ENCODE peak calls at places on chromosomes 5 and 9, in nine cellular contexts. One of them, this sample, is unnamed.

GRCh38 chr5:107431998-107432397 is 238.7 kb downstream of the EFNA5 start:
- DNase-seq in midbrain: no peak
- DNase-seq in ACHN: peak
- DNase-seq in cardiac muscle cell: no peak
- DNase-seq in WTC11: no peak
- DNase-seq in lung: no peak
- DNase-seq in kidney tubule cell: peak
- DNase-seq in IMR-90: peak
- DNase-seq in activated CD4-positive, CD25-positive, alpha-beta regulatory T cell: no peak
- DNase-seq in this sample: no peak

GRCh38 chr5:109876941-109877669 is 187.4 kb downstream of the MAN2A1 start:
- DNase-seq in midbrain: no peak
- DNase-seq in ACHN: peak
- DNase-seq in cardiac muscle cell: no peak
- DNase-seq in WTC11: no peak
- DNase-seq in lung: no peak
- DNase-seq in kidney tubule cell: peak
- DNase-seq in IMR-90: peak
- DNase-seq in activated CD4-positive, CD25-positive, alpha-beta regulatory T cell: no peak
- DNase-seq in this sample: no peak

GRCh38 chr9:11312976-11313375 is 700.2 kb upstream of the PTPRD start:
- DNase-seq in midbrain: no peak
- DNase-seq in ACHN: no peak
- DNase-seq in cardiac muscle cell: peak
- DNase-seq in WTC11: no peak
- DNase-seq in lung: no peak
- DNase-seq in kidney tubule cell: peak
- DNase-seq in IMR-90: no peak
- DNase-seq in activated CD4-positive, CD25-positive, alpha-beta regulatory T cell: no peak
- DNase-seq in this sample: peak

GRCh38 chr5:14016549-14016948 is 72.1 kb upstream of the DNAH5 start:
- DNase-seq in midbrain: no peak
- DNase-seq in ACHN: no peak
- DNase-seq in cardiac muscle cell: no peak
- DNase-seq in WTC11: no peak
- DNase-seq in lung: no peak
- DNase-seq in kidney tubule cell: no peak
- DNase-seq in IMR-90: no peak
- DNase-seq in activated CD4-positive, CD25-positive, alpha-beta regulatory T cell: no peak
- DNase-seq in this sample: no peak

GRCh38 chr5:68873198-68873597 is 220.6 kb upstream of the SLC30A5 start:
- DNase-seq in midbrain: no peak
- DNase-seq in ACHN: no peak
- DNase-seq in cardiac muscle cell: no peak
- DNase-seq in WTC11: no peak
- DNase-seq in lung: no peak
- DNase-seq in kidney tubule cell: no peak
- DNase-seq in IMR-90: no peak
- DNase-seq in activated CD4-positive, CD25-positive, alpha-beta regulatory T cell: no peak
- DNase-seq in this sample: no peak

GRCh38 chr5:6604946-6605345 is 27.9 kb downstream of the NSUN2 start:
- DNase-seq in midbrain: no peak
- DNase-seq in ACHN: no peak
- DNase-seq in cardiac muscle cell: no peak
- DNase-seq in WTC11: no peak
- DNase-seq in lung: no peak
- DNase-seq in kidney tubule cell: no peak
- DNase-seq in IMR-90: no peak
- DNase-seq in activated CD4-positive, CD25-positive, alpha-beta regulatory T cell: no peak
- DNase-seq in this sample: no peak

GRCh38 chr9:135050072-135050990 is 37.1 kb upstream of the OLFM1 start:
- DNase-seq in midbrain: no peak
- DNase-seq in ACHN: no peak
- DNase-seq in cardiac muscle cell: no peak
- DNase-seq in WTC11: no peak
- DNase-seq in lung: no peak
- DNase-seq in kidney tubule cell: no peak
- DNase-seq in IMR-90: no peak
- DNase-seq in activated CD4-positive, CD25-positive, alpha-beta regulatory T cell: no peak
- DNase-seq in this sample: no peak

GRCh38 chr9:99040254-99040653 is 64.7 kb upstream of the TGFBR1 start:
- DNase-seq in midbrain: no peak
- DNase-seq in ACHN: no peak
- DNase-seq in cardiac muscle cell: no peak
- DNase-seq in WTC11: no peak
- DNase-seq in lung: no peak
- DNase-seq in kidney tubule cell: no peak
- DNase-seq in IMR-90: no peak
- DNase-seq in activated CD4-positive, CD25-positive, alpha-beta regulatory T cell: no peak
- DNase-seq in this sample: no peak

GRCh38 chr9:92328225-92328624 is 2.5 kb downstream of the CENPP start:
- DNase-seq in midbrain: no peak
- DNase-seq in ACHN: peak
- DNase-seq in cardiac muscle cell: peak
- DNase-seq in WTC11: no peak
- DNase-seq in lung: no peak
- DNase-seq in kidney tubule cell: peak
- DNase-seq in IMR-90: peak
- DNase-seq in activated CD4-positive, CD25-positive, alpha-beta regulatory T cell: no peak
- DNase-seq in this sample: peak

GRCh38 chr5:172110921-172111873 is 76.8 kb downstream of the STK10 start:
- DNase-seq in midbrain: no peak
- DNase-seq in ACHN: no peak
- DNase-seq in cardiac muscle cell: no peak
- DNase-seq in WTC11: no peak
- DNase-seq in lung: peak
- DNase-seq in kidney tubule cell: no peak
- DNase-seq in IMR-90: peak
- DNase-seq in activated CD4-positive, CD25-positive, alpha-beta regulatory T cell: peak
- DNase-seq in this sample: no peak

GRCh38 chr5:155616779-155617392 is 603.3 kb downstream of the KIF4B start:
- DNase-seq in midbrain: peak
- DNase-seq in ACHN: peak
- DNase-seq in cardiac muscle cell: peak
- DNase-seq in WTC11: peak
- DNase-seq in lung: no peak
- DNase-seq in kidney tubule cell: peak
- DNase-seq in IMR-90: no peak
- DNase-seq in activated CD4-positive, CD25-positive, alpha-beta regulatory T cell: no peak
- DNase-seq in this sample: peak

GRCh38 chr9:131397100-131397790 is 3.4 kb downstream of the PRRC2B start:
- DNase-seq in midbrain: no peak
- DNase-seq in ACHN: peak
- DNase-seq in cardiac muscle cell: peak
- DNase-seq in WTC11: no peak
- DNase-seq in lung: no peak
- DNase-seq in kidney tubule cell: peak
- DNase-seq in IMR-90: peak
- DNase-seq in activated CD4-positive, CD25-positive, alpha-beta regulatory T cell: no peak
- DNase-seq in this sample: peak

GRCh38 chr5:71948206-71948605 is 159.1 kb upstream of the MAP1B start:
- DNase-seq in midbrain: no peak
- DNase-seq in ACHN: no peak
- DNase-seq in cardiac muscle cell: no peak
- DNase-seq in WTC11: no peak
- DNase-seq in lung: no peak
- DNase-seq in kidney tubule cell: peak
- DNase-seq in IMR-90: no peak
- DNase-seq in activated CD4-positive, CD25-positive, alpha-beta regulatory T cell: no peak
- DNase-seq in this sample: no peak

GRCh38 chr5:109700516-109701174 is 10.9 kb downstream of the MAN2A1 start:
- DNase-seq in midbrain: no peak
- DNase-seq in ACHN: no peak
- DNase-seq in cardiac muscle cell: no peak
- DNase-seq in WTC11: no peak
- DNase-seq in lung: no peak
- DNase-seq in kidney tubule cell: peak
- DNase-seq in IMR-90: no peak
- DNase-seq in activated CD4-positive, CD25-positive, alpha-beta regulatory T cell: no peak
- DNase-seq in this sample: no peak

GRCh38 chr9:91008568-91008967 is 206.9 kb downstream of the SYK start:
- DNase-seq in midbrain: no peak
- DNase-seq in ACHN: no peak
- DNase-seq in cardiac muscle cell: no peak
- DNase-seq in WTC11: no peak
- DNase-seq in lung: no peak
- DNase-seq in kidney tubule cell: no peak
- DNase-seq in IMR-90: no peak
- DNase-seq in activated CD4-positive, CD25-positive, alpha-beta regulatory T cell: no peak
- DNase-seq in this sample: no peak

GRCh38 chr5:73388371-73388684 is 60.2 kb downstream of the FOXD1 start:
- DNase-seq in midbrain: no peak
- DNase-seq in ACHN: peak
- DNase-seq in cardiac muscle cell: no peak
- DNase-seq in WTC11: no peak
- DNase-seq in lung: no peak
- DNase-seq in kidney tubule cell: peak
- DNase-seq in IMR-90: peak
- DNase-seq in activated CD4-positive, CD25-positive, alpha-beta regulatory T cell: no peak
- DNase-seq in this sample: no peak

GRCh38 chr9:114285166-114285867 is 37.6 kb upstream of the ORM1 start:
- DNase-seq in midbrain: no peak
- DNase-seq in ACHN: peak
- DNase-seq in cardiac muscle cell: no peak
- DNase-seq in WTC11: peak
- DNase-seq in lung: no peak
- DNase-seq in kidney tubule cell: peak
- DNase-seq in IMR-90: peak
- DNase-seq in activated CD4-positive, CD25-positive, alpha-beta regulatory T cell: no peak
- DNase-seq in this sample: no peak

GRCh38 chr5:179869641-179870402 is 11.2 kb upstream of the MRNIP start:
- DNase-seq in midbrain: no peak
- DNase-seq in ACHN: no peak
- DNase-seq in cardiac muscle cell: peak
- DNase-seq in WTC11: no peak
- DNase-seq in lung: no peak
- DNase-seq in kidney tubule cell: no peak
- DNase-seq in IMR-90: no peak
- DNase-seq in activated CD4-positive, CD25-positive, alpha-beta regulatory T cell: no peak
- DNase-seq in this sample: no peak

GRCh38 chr9:19137282-19137681 is 10.0 kb upstream of the PLIN2 start:
- DNase-seq in midbrain: no peak
- DNase-seq in ACHN: no peak
- DNase-seq in cardiac muscle cell: no peak
- DNase-seq in WTC11: no peak
- DNase-seq in lung: no peak
- DNase-seq in kidney tubule cell: peak
- DNase-seq in IMR-90: peak
- DNase-seq in activated CD4-positive, CD25-positive, alpha-beta regulatory T cell: no peak
- DNase-seq in this sample: no peak

GRCh38 chr5:141121563-141121962 is at the start of gene PCDHB4:
- DNase-seq in midbrain: peak
- DNase-seq in ACHN: no peak
- DNase-seq in cardiac muscle cell: no peak
- DNase-seq in WTC11: peak
- DNase-seq in lung: no peak
- DNase-seq in kidney tubule cell: no peak
- DNase-seq in IMR-90: no peak
- DNase-seq in activated CD4-positive, CD25-positive, alpha-beta regulatory T cell: no peak
- DNase-seq in this sample: no peak

GRCh38 chr5:149224282-149224681 is 47.4 kb upstream of the AFAP1L1 start:
- DNase-seq in midbrain: no peak
- DNase-seq in ACHN: no peak
- DNase-seq in cardiac muscle cell: no peak
- DNase-seq in WTC11: no peak
- DNase-seq in lung: no peak
- DNase-seq in kidney tubule cell: no peak
- DNase-seq in IMR-90: no peak
- DNase-seq in activated CD4-positive, CD25-positive, alpha-beta regulatory T cell: no peak
- DNase-seq in this sample: no peak

GRCh38 chr5:27437594-27438200 is 399.3 kb upstream of the CDH9 start:
- DNase-seq in midbrain: no peak
- DNase-seq in ACHN: peak
- DNase-seq in cardiac muscle cell: no peak
- DNase-seq in WTC11: no peak
- DNase-seq in lung: no peak
- DNase-seq in kidney tubule cell: peak
- DNase-seq in IMR-90: no peak
- DNase-seq in activated CD4-positive, CD25-positive, alpha-beta regulatory T cell: no peak
- DNase-seq in this sample: no peak

GRCh38 chr5:38707352-38708324 is 138.2 kb upstream of the OSMR start:
- DNase-seq in midbrain: no peak
- DNase-seq in ACHN: no peak
- DNase-seq in cardiac muscle cell: no peak
- DNase-seq in WTC11: no peak
- DNase-seq in lung: no peak
- DNase-seq in kidney tubule cell: no peak
- DNase-seq in IMR-90: no peak
- DNase-seq in activated CD4-positive, CD25-positive, alpha-beta regulatory T cell: no peak
- DNase-seq in this sample: no peak

GRCh38 chr5:133142782-133143181 is 91.0 kb downstream of the HSPA4 start:
- DNase-seq in midbrain: no peak
- DNase-seq in ACHN: no peak
- DNase-seq in cardiac muscle cell: no peak
- DNase-seq in WTC11: no peak
- DNase-seq in lung: no peak
- DNase-seq in kidney tubule cell: no peak
- DNase-seq in IMR-90: no peak
- DNase-seq in activated CD4-positive, CD25-positive, alpha-beta regulatory T cell: no peak
- DNase-seq in this sample: no peak

GRCh38 chr5:71955718-71956117 is 151.6 kb upstream of the MAP1B start:
- DNase-seq in midbrain: no peak
- DNase-seq in ACHN: no peak
- DNase-seq in cardiac muscle cell: no peak
- DNase-seq in WTC11: no peak
- DNase-seq in lung: no peak
- DNase-seq in kidney tubule cell: no peak
- DNase-seq in IMR-90: no peak
- DNase-seq in activated CD4-positive, CD25-positive, alpha-beta regulatory T cell: no peak
- DNase-seq in this sample: no peak

GRCh38 chr5:146466521-146467349 is 19.6 kb downstream of the TCERG1 start:
- DNase-seq in midbrain: no peak
- DNase-seq in ACHN: peak
- DNase-seq in cardiac muscle cell: peak
- DNase-seq in WTC11: no peak
- DNase-seq in lung: no peak
- DNase-seq in kidney tubule cell: no peak
- DNase-seq in IMR-90: peak
- DNase-seq in activated CD4-positive, CD25-positive, alpha-beta regulatory T cell: no peak
- DNase-seq in this sample: peak

GRCh38 chr9:86801246-86801645 is 146.1 kb downstream of the GAS1 start:
- DNase-seq in midbrain: no peak
- DNase-seq in ACHN: no peak
- DNase-seq in cardiac muscle cell: no peak
- DNase-seq in WTC11: no peak
- DNase-seq in lung: no peak
- DNase-seq in kidney tubule cell: no peak
- DNase-seq in IMR-90: peak
- DNase-seq in activated CD4-positive, CD25-positive, alpha-beta regulatory T cell: no peak
- DNase-seq in this sample: no peak

GRCh38 chr9:3850083-3850482 is 324.3 kb upstream of the RFX3 start:
- DNase-seq in midbrain: no peak
- DNase-seq in ACHN: no peak
- DNase-seq in cardiac muscle cell: no peak
- DNase-seq in WTC11: no peak
- DNase-seq in lung: no peak
- DNase-seq in kidney tubule cell: no peak
- DNase-seq in IMR-90: no peak
- DNase-seq in activated CD4-positive, CD25-positive, alpha-beta regulatory T cell: no peak
- DNase-seq in this sample: no peak

GRCh38 chr5:24535646-24536045 is 109.1 kb downstream of the CDH10 start:
- DNase-seq in midbrain: no peak
- DNase-seq in ACHN: peak
- DNase-seq in cardiac muscle cell: peak
- DNase-seq in WTC11: no peak
- DNase-seq in lung: no peak
- DNase-seq in kidney tubule cell: no peak
- DNase-seq in IMR-90: no peak
- DNase-seq in activated CD4-positive, CD25-positive, alpha-beta regulatory T cell: no peak
- DNase-seq in this sample: peak

GRCh38 chr5:32498484-32498883 is 53.9 kb upstream of the ZFR start:
- DNase-seq in midbrain: no peak
- DNase-seq in ACHN: no peak
- DNase-seq in cardiac muscle cell: no peak
- DNase-seq in WTC11: no peak
- DNase-seq in lung: no peak
- DNase-seq in kidney tubule cell: no peak
- DNase-seq in IMR-90: no peak
- DNase-seq in activated CD4-positive, CD25-positive, alpha-beta regulatory T cell: no peak
- DNase-seq in this sample: no peak

GRCh38 chr5:61306531-61307195 is 25.4 kb upstream of the ZSWIM6 start:
- DNase-seq in midbrain: no peak
- DNase-seq in ACHN: peak
- DNase-seq in cardiac muscle cell: no peak
- DNase-seq in WTC11: no peak
- DNase-seq in lung: no peak
- DNase-seq in kidney tubule cell: peak
- DNase-seq in IMR-90: peak
- DNase-seq in activated CD4-positive, CD25-positive, alpha-beta regulatory T cell: no peak
- DNase-seq in this sample: no peak

This sample was measured in HT-29.